ENCODE peak calls at places on chromosome 21, in seven cellular contexts. One of them, this sample, is unnamed.

GRCh38 chr21:38202811-38203210 is 54.0 kb upstream of the KCNJ15 start:
- DNase-seq in MM.1S: no peak
- DNase-seq in hepatocyte: no peak
- DNase-seq in HCT116: no peak
- DNase-seq in neural progenitor cell: no peak
- DNase-seq in PC-3: no peak
- DNase-seq in SK-N-SH: no peak
- DNase-seq in this sample: no peak

GRCh38 chr21:21101911-21102310 is 103.7 kb downstream of the NCAM2 start:
- DNase-seq in HCT116: no peak
- DNase-seq in MM.1S: peak
- DNase-seq in SK-N-SH: peak
- DNase-seq in hepatocyte: peak
- DNase-seq in PC-3: peak
- DNase-seq in neural progenitor cell: peak
- DNase-seq in this sample: peak

GRCh38 chr21:31310750-31311149 is 33.3 kb downstream of the TIAM1 start:
- DNase-seq in HCT116: no peak
- DNase-seq in MM.1S: no peak
- DNase-seq in PC-3: peak
- DNase-seq in SK-N-SH: no peak
- DNase-seq in neural progenitor cell: peak
- DNase-seq in hepatocyte: no peak
- DNase-seq in this sample: peak

GRCh38 chr21:38327984-38328383 is 71.2 kb downstream of the KCNJ15 start:
- DNase-seq in SK-N-SH: no peak
- DNase-seq in HCT116: no peak
- DNase-seq in PC-3: no peak
- DNase-seq in MM.1S: no peak
- DNase-seq in neural progenitor cell: no peak
- DNase-seq in hepatocyte: no peak
- DNase-seq in this sample: no peak

GRCh38 chr21:37463083-37463780 is 96.7 kb downstream of the DYRK1A start:
- DNase-seq in PC-3: peak
- DNase-seq in hepatocyte: peak
- DNase-seq in MM.1S: peak
- DNase-seq in SK-N-SH: peak
- DNase-seq in HCT116: peak
- DNase-seq in neural progenitor cell: peak
- DNase-seq in this sample: peak

GRCh38 chr21:39630827-39631226 is 18.1 kb downstream of the B3GALT5 start:
- DNase-seq in hepatocyte: no peak
- DNase-seq in SK-N-SH: no peak
- DNase-seq in HCT116: no peak
- DNase-seq in neural progenitor cell: no peak
- DNase-seq in MM.1S: no peak
- DNase-seq in PC-3: peak
- DNase-seq in this sample: no peak

GRCh38 chr21:38721983-38722382 is 83.7 kb upstream of the ETS2 start:
- DNase-seq in MM.1S: no peak
- DNase-seq in PC-3: no peak
- DNase-seq in hepatocyte: no peak
- DNase-seq in neural progenitor cell: no peak
- DNase-seq in HCT116: no peak
- DNase-seq in SK-N-SH: no peak
- DNase-seq in this sample: no peak

GRCh38 chr21:15051652-15052554 is 12.9 kb downstream of the NRIP1 start:
- DNase-seq in hepatocyte: peak
- DNase-seq in neural progenitor cell: no peak
- DNase-seq in PC-3: peak
- DNase-seq in MM.1S: no peak
- DNase-seq in SK-N-SH: no peak
- DNase-seq in HCT116: no peak
- DNase-seq in this sample: no peak

GRCh38 chr21:25850126-25850831 is 115.5 kb downstream of the GABPA start:
- DNase-seq in SK-N-SH: no peak
- DNase-seq in hepatocyte: no peak
- DNase-seq in HCT116: no peak
- DNase-seq in neural progenitor cell: no peak
- DNase-seq in PC-3: no peak
- DNase-seq in MM.1S: no peak
- DNase-seq in this sample: no peak

GRCh38 chr21:9767592-9768375 is 753.6 kb upstream of the TPTE start:
- DNase-seq in PC-3: no peak
- DNase-seq in MM.1S: no peak
- DNase-seq in hepatocyte: no peak
- DNase-seq in neural progenitor cell: no peak
- DNase-seq in SK-N-SH: peak
- DNase-seq in HCT116: no peak
- DNase-seq in this sample: no peak

GRCh38 chr21:41449613-41450012 is 23.6 kb downstream of the MX1 start:
- DNase-seq in HCT116: no peak
- DNase-seq in MM.1S: no peak
- DNase-seq in neural progenitor cell: no peak
- DNase-seq in PC-3: no peak
- DNase-seq in SK-N-SH: no peak
- DNase-seq in hepatocyte: no peak
- DNase-seq in this sample: no peak

GRCh38 chr21:35015435-35016024 is 33.6 kb downstream of the RUNX1 start:
- DNase-seq in hepatocyte: no peak
- DNase-seq in HCT116: no peak
- DNase-seq in SK-N-SH: no peak
- DNase-seq in neural progenitor cell: no peak
- DNase-seq in PC-3: no peak
- DNase-seq in MM.1S: no peak
- DNase-seq in this sample: no peak

GRCh38 chr21:14657241-14658008 is 111.3 kb upstream of the SAMSN1 start:
- DNase-seq in hepatocyte: no peak
- DNase-seq in neural progenitor cell: no peak
- DNase-seq in SK-N-SH: no peak
- DNase-seq in MM.1S: no peak
- DNase-seq in PC-3: no peak
- DNase-seq in HCT116: no peak
- DNase-seq in this sample: no peak

GRCh38 chr21:36923270-36923669 is 43.2 kb downstream of the HLCS start:
- DNase-seq in hepatocyte: no peak
- DNase-seq in PC-3: no peak
- DNase-seq in MM.1S: no peak
- DNase-seq in neural progenitor cell: no peak
- DNase-seq in SK-N-SH: peak
- DNase-seq in HCT116: no peak
- DNase-seq in this sample: no peak

GRCh38 chr21:14975136-14975905 is 89.5 kb downstream of the NRIP1 start:
- DNase-seq in neural progenitor cell: no peak
- DNase-seq in SK-N-SH: no peak
- DNase-seq in PC-3: no peak
- DNase-seq in HCT116: no peak
- DNase-seq in hepatocyte: no peak
- DNase-seq in MM.1S: no peak
- DNase-seq in this sample: no peak

GRCh38 chr21:34091607-34092006 is 18.2 kb downstream of the MRPS6 start:
- DNase-seq in hepatocyte: no peak
- DNase-seq in neural progenitor cell: peak
- DNase-seq in PC-3: peak
- DNase-seq in MM.1S: no peak
- DNase-seq in SK-N-SH: no peak
- DNase-seq in HCT116: peak
- DNase-seq in this sample: peak

GRCh38 chr21:37710555-37711293 is 205.5 kb downstream of the KCNJ6 start:
- DNase-seq in neural progenitor cell: no peak
- DNase-seq in PC-3: peak
- DNase-seq in SK-N-SH: peak
- DNase-seq in hepatocyte: peak
- DNase-seq in MM.1S: no peak
- DNase-seq in HCT116: no peak
- DNase-seq in this sample: no peak

GRCh38 chr21:41603476-41603875 is 95.5 kb upstream of the TMPRSS2 start:
- DNase-seq in PC-3: no peak
- DNase-seq in neural progenitor cell: no peak
- DNase-seq in HCT116: no peak
- DNase-seq in MM.1S: no peak
- DNase-seq in hepatocyte: no peak
- DNase-seq in SK-N-SH: no peak
- DNase-seq in this sample: no peak

GRCh38 chr21:37072239-37072987 is 458 bp downstream of the PIGP start:
- DNase-seq in neural progenitor cell: peak
- DNase-seq in PC-3: peak
- DNase-seq in MM.1S: no peak
- DNase-seq in SK-N-SH: no peak
- DNase-seq in HCT116: no peak
- DNase-seq in hepatocyte: peak
- DNase-seq in this sample: peak

GRCh38 chr21:42850866-42851391 is 28.4 kb downstream of the WDR4 start:
- DNase-seq in HCT116: no peak
- DNase-seq in neural progenitor cell: peak
- DNase-seq in MM.1S: no peak
- DNase-seq in PC-3: peak
- DNase-seq in SK-N-SH: peak
- DNase-seq in hepatocyte: no peak
- DNase-seq in this sample: peak
- TF ChIP-seq CTCF in HCT116: peak
- TF ChIP-seq CTCF in neural progenitor cell: peak
- TF ChIP-seq CTCF in MM.1S: peak
- TF ChIP-seq CTCF in PC-3: peak
- TF ChIP-seq CTCF in SK-N-SH: peak
- TF ChIP-seq CTCF in hepatocyte: no peak
- TF ChIP-seq CTCF in this sample: peak

GRCh38 chr21:44294391-44295162 is 5.3 kb upstream of the PFKL start:
- DNase-seq in SK-N-SH: no peak
- DNase-seq in MM.1S: no peak
- DNase-seq in HCT116: no peak
- DNase-seq in hepatocyte: no peak
- DNase-seq in PC-3: no peak
- DNase-seq in neural progenitor cell: no peak
- DNase-seq in this sample: no peak
- TF ChIP-seq EZH2phosphoT487 in SK-N-SH: no peak
- TF ChIP-seq EZH2phosphoT487 in MM.1S: no peak
- TF ChIP-seq EZH2phosphoT487 in HCT116: no peak
- TF ChIP-seq EZH2phosphoT487 in hepatocyte: no peak
- TF ChIP-seq EZH2phosphoT487 in PC-3: no peak
- TF ChIP-seq EZH2phosphoT487 in neural progenitor cell: no peak
- TF ChIP-seq EZH2phosphoT487 in this sample: no peak

DNA sequence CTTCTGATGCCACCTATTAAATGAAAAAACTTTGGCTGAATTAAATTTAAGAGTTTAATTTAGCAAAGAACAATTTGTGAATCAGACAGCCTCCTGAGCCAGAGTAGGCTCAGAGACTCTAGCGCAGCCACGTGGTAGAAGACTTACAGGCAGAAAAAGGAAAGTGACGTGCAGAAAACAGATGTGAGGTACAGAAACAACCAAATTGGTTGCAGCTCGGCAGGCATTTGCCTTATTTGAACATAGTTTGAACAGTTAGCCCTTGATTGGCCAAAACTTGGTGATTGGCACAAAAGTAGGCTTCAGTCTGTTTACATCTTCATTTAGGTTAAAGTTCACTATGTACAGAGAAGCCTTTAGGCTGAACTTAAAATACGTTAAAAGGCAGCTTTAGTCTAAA is 22.9 kb downstream of the TCP10L start:
- DNase-seq in HCT116: no peak
- DNase-seq in MM.1S: peak
- DNase-seq in SK-N-SH: no peak
- DNase-seq in hepatocyte: peak
- DNase-seq in neural progenitor cell: peak
- DNase-seq in PC-3: no peak
- DNase-seq in this sample: peak
- TF ChIP-seq CTCF in HCT116: peak
- TF ChIP-seq CTCF in MM.1S: peak
- TF ChIP-seq CTCF in SK-N-SH: no peak
- TF ChIP-seq CTCF in hepatocyte: peak
- TF ChIP-seq CTCF in neural progenitor cell: peak
- TF ChIP-seq CTCF in PC-3: no peak
- TF ChIP-seq CTCF in this sample: peak

DNA sequence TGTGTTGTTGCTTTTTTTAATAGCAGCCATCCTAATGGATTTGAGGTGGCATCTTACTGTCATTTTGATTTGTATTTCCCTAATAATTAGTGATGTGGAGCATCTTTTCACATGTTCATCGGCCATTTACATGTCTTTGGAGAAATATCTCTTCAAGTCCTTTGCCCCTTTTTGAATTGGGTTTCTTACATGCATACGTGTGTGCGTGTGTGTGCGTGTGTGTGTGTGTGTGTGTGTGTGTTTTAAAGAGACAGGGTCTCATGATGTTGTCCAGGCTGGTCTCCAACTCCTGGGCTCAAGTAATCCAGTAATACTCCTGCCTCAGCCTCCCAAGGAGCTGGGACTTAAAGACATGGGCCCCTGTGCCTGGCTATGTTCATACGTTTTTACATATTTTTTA is 9.5 kb downstream of the PKNOX1 start:
- DNase-seq in PC-3: no peak
- DNase-seq in hepatocyte: no peak
- DNase-seq in HCT116: no peak
- DNase-seq in SK-N-SH: no peak
- DNase-seq in MM.1S: no peak
- DNase-seq in neural progenitor cell: no peak
- DNase-seq in this sample: no peak
- TF ChIP-seq EZH2phosphoT487 in PC-3: no peak
- TF ChIP-seq EZH2phosphoT487 in hepatocyte: no peak
- TF ChIP-seq EZH2phosphoT487 in HCT116: no peak
- TF ChIP-seq EZH2phosphoT487 in SK-N-SH: no peak
- TF ChIP-seq EZH2phosphoT487 in MM.1S: no peak
- TF ChIP-seq EZH2phosphoT487 in neural progenitor cell: no peak
- TF ChIP-seq EZH2phosphoT487 in this sample: no peak

DNA sequence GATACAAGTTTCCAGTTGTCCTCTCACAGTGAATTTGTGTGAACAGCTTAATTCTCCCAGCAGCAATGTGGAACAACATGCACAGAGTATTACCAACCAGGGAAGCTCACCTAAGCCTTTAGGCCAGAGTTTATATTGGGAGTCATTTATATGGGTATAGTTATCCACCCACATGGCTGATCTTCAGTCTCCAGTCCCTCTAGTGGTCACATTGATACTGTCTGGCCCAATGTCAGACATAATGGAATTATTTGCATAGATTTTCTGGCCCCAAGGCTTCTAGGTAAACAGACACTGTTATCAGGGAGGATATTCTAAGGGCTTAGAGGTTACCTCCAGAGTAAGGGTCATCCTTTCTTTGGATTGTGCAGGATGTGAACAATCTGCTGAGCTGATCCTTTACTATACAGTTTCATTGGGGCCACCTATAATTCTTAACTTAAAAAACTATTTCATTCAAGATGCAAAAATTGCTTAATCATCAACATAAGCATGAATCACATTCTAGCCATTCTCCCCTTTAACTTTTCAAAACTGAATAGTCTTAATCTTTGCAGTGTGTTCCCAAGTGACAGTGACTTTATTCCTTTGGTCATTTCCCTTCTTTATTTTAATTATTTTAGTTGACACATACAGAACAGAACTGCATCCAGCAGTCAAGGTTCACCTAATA is 210.9 kb downstream of the LTN1 start:
- DNase-seq in MM.1S: peak
- DNase-seq in SK-N-SH: peak
- DNase-seq in neural progenitor cell: peak
- DNase-seq in hepatocyte: peak
- DNase-seq in PC-3: peak
- DNase-seq in HCT116: peak
- DNase-seq in this sample: peak
- TF ChIP-seq CTCF in MM.1S: peak
- TF ChIP-seq CTCF in SK-N-SH: peak
- TF ChIP-seq CTCF in neural progenitor cell: peak
- TF ChIP-seq CTCF in hepatocyte: peak
- TF ChIP-seq CTCF in PC-3: peak
- TF ChIP-seq CTCF in HCT116: peak
- TF ChIP-seq CTCF in this sample: peak